ENCODE peak calls at places on chromosomes 16 and 17, in ten cellular contexts. P is brain microvascular endothelial cell, E is colonic mucosa, Y is AG10803, Z is left lung, Q is MM.1S, H is neural crest cell, K is A549, I is fibroblast of mammary gland, D is cardiac fibroblast. L is an unnamed sample.

GRCh38 chr17:78915872-78916632 is 9.1 kb downstream of the TIMP2 start:
- DNase-seq in P (no peak), E (peak), Y (peak), Z (peak), Q (no peak), H (no peak), K (peak), I (peak), D (peak), L (no peak)

GRCh38 chr16:68417711-68418301 is 30.5 kb downstream of the SMPD3 start:
- DNase-seq in P (no peak), E (peak), Y (no peak), Z (peak), Q (peak), H (no peak), K (no peak), I (no peak), D (no peak), L (no peak)

GRCh38 chr17:50908860-50909764 is 43.0 kb upstream of the TOB1 start:
- DNase-seq in P (no peak), E (no peak), Y (no peak), Z (no peak), Q (no peak), H (no peak), K (no peak), I (no peak), D (no peak), L (no peak)

GRCh38 chr16:17350212-17350611 is 120.5 kb downstream of the XYLT1 start:
- DNase-seq in P (no peak), E (no peak), Y (peak), Z (no peak), Q (no peak), H (no peak), K (no peak), I (peak), D (peak), L (no peak)

GRCh38 chr16:54934536-54935410 is 4.1 kb downstream of the IRX5 start:
- DNase-seq in P (no peak), E (no peak), Y (peak), Z (peak), Q (no peak), H (peak), K (no peak), I (no peak), D (no peak), L (no peak)

GRCh38 chr16:10521681-10522274 is 58.6 kb downstream of the EMP2 start:
- DNase-seq in P (peak), E (peak), Y (peak), Z (peak), Q (peak), H (peak), K (peak), I (peak), D (peak), L (no peak)

GRCh38 chr16:25020112-25020591 is 5.0 kb upstream of the ARHGAP17 start:
- DNase-seq in P (no peak), E (no peak), Y (peak), Z (no peak), Q (no peak), H (no peak), K (no peak), I (no peak), D (peak), L (no peak)

GRCh38 chr17:8068736-8069586 is 18.6 kb downstream of the ALOX12B start:
- DNase-seq in P (no peak), E (peak), Y (no peak), Z (peak), Q (no peak), H (no peak), K (no peak), I (no peak), D (no peak), L (no peak)

GRCh38 chr17:48555616-48556533 is 11.0 kb upstream of the HOXB2 start:
- DNase-seq in P (no peak), E (no peak), Y (no peak), Z (no peak), Q (no peak), H (no peak), K (peak), I (no peak), D (peak), L (no peak)

GRCh38 chr16:85936761-85937343 is 37.9 kb downstream of the IRF8 start:
- DNase-seq in P (no peak), E (no peak), Y (no peak), Z (no peak), Q (no peak), H (no peak), K (no peak), I (peak), D (no peak), L (no peak)

GRCh38 chr17:73347355-73347754 is 35.6 kb upstream of the CDC42EP4 start:
- DNase-seq in P (no peak), E (no peak), Y (no peak), Z (no peak), Q (no peak), H (no peak), K (no peak), I (no peak), D (no peak), L (no peak)

GRCh38 chr16:88759245-88759975 is 25.6 kb downstream of the PIEZO1 start:
- DNase-seq in P (no peak), E (peak), Y (no peak), Z (peak), Q (no peak), H (no peak), K (no peak), I (peak), D (no peak), L (no peak)

GRCh38 chr17:80009391-80010282 is 26.0 kb downstream of the TBC1D16 start:
- DNase-seq in P (no peak), E (no peak), Y (no peak), Z (no peak), Q (no peak), H (no peak), K (no peak), I (no peak), D (no peak), L (no peak)

GRCh38 chr16:57260294-57260929 is 15.4 kb downstream of the ARL2BP start:
- DNase-seq in P (peak), E (no peak), Y (peak), Z (peak), Q (no peak), H (peak), K (no peak), I (peak), D (peak), L (no peak)

GRCh38 chr17:7279453-7279852 is 2.1 kb upstream of the SLC2A4 start:
- DNase-seq in P (no peak), E (peak), Y (no peak), Z (no peak), Q (no peak), H (no peak), K (no peak), I (no peak), D (no peak), L (no peak)

GRCh38 chr17:4230142-4230541 is 33.6 kb downstream of the ANKFY1 start:
- DNase-seq in P (peak), E (peak), Y (peak), Z (no peak), Q (no peak), H (no peak), K (peak), I (peak), D (peak), L (no peak)

GRCh38 chr16:65975049-65975708 is 391.3 kb upstream of the CDH5 start:
- DNase-seq in P (peak), E (no peak), Y (peak), Z (no peak), Q (no peak), H (no peak), K (peak), I (peak), D (peak), L (no peak)

GRCh38 chr17:73899839-73900238 is 255.6 kb upstream of the SDK2 start:
- DNase-seq in P (no peak), E (no peak), Y (no peak), Z (no peak), Q (no peak), H (no peak), K (no peak), I (no peak), D (no peak), L (no peak)

GRCh38 chr17:76679242-76679641 is 31.5 kb downstream of the MXRA7 start:
- DNase-seq in P (no peak), E (no peak), Y (no peak), Z (no peak), Q (no peak), H (no peak), K (no peak), I (no peak), D (no peak), L (no peak)

GRCh38 chr16:2532494-2533141 is 1.4 kb upstream of the CEMP1 start:
- DNase-seq in P (peak), E (peak), Y (peak), Z (peak), Q (peak), H (no peak), K (no peak), I (peak), D (peak), L (no peak)

GRCh38 chr17:8292639-8293395 is 2.4 kb downstream of the SLC25A35 start:
- DNase-seq in P (no peak), E (no peak), Y (no peak), Z (no peak), Q (no peak), H (no peak), K (no peak), I (no peak), D (no peak), L (no peak)

GRCh38 chr17:78737332-78737731 is 44.7 kb downstream of the CYTH1 start:
- DNase-seq in P (no peak), E (no peak), Y (peak), Z (no peak), Q (peak), H (no peak), K (peak), I (peak), D (peak), L (no peak)

GRCh38 chr17:50425682-50426471 is at the start of gene ACSF2:
- DNase-seq in P (peak), E (peak), Y (peak), Z (peak), Q (peak), H (peak), K (peak), I (peak), D (peak), L (peak)

GRCh38 chr16:85172465-85173071 is 60.3 kb upstream of the CIBAR2 start:
- DNase-seq in P (no peak), E (peak), Y (peak), Z (no peak), Q (no peak), H (no peak), K (peak), I (peak), D (no peak), L (peak)

GRCh38 chr16:56923481-56923880 is 8.5 kb upstream of the HERPUD1 start:
- DNase-seq in P (no peak), E (no peak), Y (peak), Z (no peak), Q (no peak), H (no peak), K (no peak), I (peak), D (peak), L (no peak)

GRCh38 chr17:39096435-39097158 is 54.8 kb downstream of the PLXDC1 start:
- DNase-seq in P (no peak), E (peak), Y (no peak), Z (no peak), Q (no peak), H (no peak), K (no peak), I (no peak), D (no peak), L (no peak)

GRCh38 chr17:78748730-78749317 is 33.2 kb downstream of the CYTH1 start:
- DNase-seq in P (no peak), E (peak), Y (peak), Z (peak), Q (peak), H (no peak), K (no peak), I (peak), D (peak), L (no peak)

GRCh38 chr16:66176731-66177130 is 189.8 kb upstream of the CDH5 start:
- DNase-seq in P (no peak), E (no peak), Y (no peak), Z (no peak), Q (no peak), H (no peak), K (no peak), I (no peak), D (no peak), L (no peak)

GRCh38 chr17:39376434-39376833 is 25.0 kb downstream of the FBXL20 start:
- DNase-seq in P (no peak), E (no peak), Y (peak), Z (no peak), Q (no peak), H (no peak), K (no peak), I (no peak), D (no peak), L (no peak)

GRCh38 chr17:59387351-59388069 is 56.1 kb downstream of the YPEL2 start:
- DNase-seq in P (no peak), E (no peak), Y (no peak), Z (no peak), Q (no peak), H (no peak), K (no peak), I (no peak), D (no peak), L (no peak)

GRCh38 chr16:8798174-8798527 is 512 bp downstream of the PMM2 start:
- DNase-seq in P (peak), E (no peak), Y (peak), Z (no peak), Q (no peak), H (no peak), K (peak), I (peak), D (no peak), L (no peak)

DNA sequence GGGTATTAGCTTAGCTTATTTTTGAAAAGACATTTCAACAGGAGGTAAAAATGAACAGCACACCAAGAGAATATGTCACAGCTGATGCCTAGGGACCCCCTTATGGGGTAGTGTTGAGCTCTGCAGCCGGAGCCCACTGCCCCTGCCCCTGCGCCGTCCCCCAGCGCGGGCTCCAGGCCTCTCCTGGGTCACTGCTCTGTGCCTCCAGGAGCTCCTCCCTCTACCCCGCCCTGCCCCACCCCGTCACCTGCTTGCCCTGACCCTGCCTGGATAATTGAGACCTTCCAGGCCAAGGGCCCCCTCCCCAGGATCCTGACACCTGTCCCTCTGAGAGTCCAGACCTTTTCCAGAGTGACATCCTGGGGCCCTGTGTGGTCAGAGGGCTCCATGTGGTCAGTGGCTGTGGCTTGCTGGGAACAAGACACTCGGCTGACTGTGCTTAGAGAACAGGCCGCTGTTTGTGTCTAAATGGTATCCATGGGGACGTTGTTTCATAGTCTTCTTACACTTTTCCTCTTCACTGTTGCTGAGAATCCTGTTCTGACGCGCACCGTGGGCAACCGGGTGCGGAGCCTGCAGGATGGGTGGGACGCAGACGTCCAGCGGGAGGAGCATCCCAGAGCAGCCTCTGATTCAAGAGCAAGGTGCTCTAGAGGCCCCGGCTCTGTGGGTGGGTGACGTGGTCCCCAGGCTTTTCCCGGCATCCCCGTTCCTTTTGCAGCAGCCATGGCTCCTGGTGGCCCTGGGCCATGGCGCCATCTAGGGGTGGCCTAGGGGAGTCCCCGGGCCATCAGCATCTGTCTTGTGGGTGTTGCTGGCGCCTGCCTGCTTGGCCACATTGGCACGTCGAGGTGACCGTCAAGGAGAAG is 20.0 kb upstream of the WFIKKN1 start:
- DNase-seq in P (no peak), E (peak), Y (no peak), Z (no peak), Q (no peak), H (no peak), K (no peak), I (peak), D (peak), L (peak)
- TF ChIP-seq CTCF in P (peak), E (peak), Y (peak), Z (peak), Q (peak), H (peak), K (peak), I (peak), D (peak), L (peak)

DNA sequence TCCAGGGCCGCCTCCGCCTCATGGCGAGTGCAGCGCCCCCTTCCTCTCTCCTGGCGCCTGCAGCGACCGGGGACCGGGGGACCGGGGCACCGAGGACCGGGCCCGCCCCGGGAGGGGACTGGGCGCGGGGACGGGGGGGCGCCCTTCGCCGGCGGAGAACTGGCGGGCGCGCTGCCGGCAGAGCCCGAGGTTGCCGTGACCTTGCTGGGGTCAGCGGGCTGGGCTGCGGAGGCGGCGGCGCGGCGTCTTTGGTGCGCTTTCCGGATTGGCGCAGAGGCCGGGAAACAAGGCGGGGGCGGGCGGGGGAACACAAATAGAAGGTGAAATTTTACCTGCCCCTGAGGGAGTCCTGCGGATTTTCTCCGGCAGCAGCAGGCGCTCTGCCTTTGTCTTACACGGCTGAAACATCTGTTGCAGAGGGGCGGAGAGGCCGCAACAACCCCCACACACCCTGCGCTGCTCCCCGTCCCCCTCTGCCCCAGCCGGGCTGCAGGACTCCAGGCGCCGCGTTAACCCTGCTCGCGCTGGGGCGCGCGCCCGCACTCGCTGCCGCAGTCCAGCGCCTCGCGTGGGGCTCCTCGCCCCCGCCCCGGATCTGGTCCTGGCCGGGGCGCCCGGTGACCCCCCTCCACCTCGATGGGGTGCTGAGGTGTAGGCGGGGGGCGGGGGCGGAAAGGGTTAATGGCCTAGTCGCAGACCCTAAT is 53.5 kb downstream of the SREBF1 start:
- DNase-seq in P (no peak), E (peak), Y (no peak), Z (peak), Q (peak), H (peak), K (no peak), I (peak), D (peak), L (no peak)
- TF ChIP-seq CTCF in P (peak), E (no peak), Y (no peak), Z (no peak), Q (peak), H (peak), K (no peak), I (no peak), D (no peak), L (no peak)

DNA sequence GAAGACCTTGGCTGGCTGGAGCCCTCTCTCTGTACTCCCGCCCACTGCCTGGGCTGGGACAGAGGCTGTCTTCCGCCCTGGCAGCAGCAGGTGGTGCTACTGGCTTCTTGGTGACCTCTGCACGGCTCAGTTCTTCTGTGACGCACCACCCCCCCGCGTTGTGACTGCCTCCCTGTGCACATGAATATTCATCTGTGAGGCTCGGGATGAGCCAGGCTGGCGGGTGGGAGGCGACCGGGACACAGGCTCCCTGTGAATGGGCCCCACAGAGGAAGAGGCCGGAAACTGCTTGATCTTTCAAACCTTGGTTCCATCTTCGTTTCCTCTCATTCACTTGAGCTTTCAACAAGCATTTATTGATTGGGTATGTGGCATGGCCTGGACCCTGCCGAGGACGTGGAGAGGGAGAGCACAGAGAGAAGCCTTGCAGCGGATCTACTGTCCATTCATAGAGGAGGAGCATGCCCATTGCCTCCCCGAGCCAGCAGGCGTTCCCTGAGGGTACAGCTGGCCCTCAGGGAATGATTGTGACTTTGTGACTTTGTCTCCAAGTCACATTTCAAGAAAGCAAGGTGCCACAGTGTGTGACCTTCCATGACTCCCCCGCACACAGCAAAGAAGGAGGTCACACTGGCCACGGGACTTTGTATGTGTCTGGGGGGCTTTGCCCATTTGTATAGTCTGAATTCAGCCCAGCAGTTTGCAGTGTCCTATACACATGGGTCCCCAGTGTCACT is 45.0 kb downstream of the B9D1 start:
- DNase-seq in P (peak), E (peak), Y (peak), Z (no peak), Q (peak), H (peak), K (peak), I (peak), D (peak), L (no peak)
- TF ChIP-seq CTCF in P (peak), E (peak), Y (peak), Z (no peak), Q (peak), H (no peak), K (peak), I (peak), D (peak), L (no peak)

GRCh38 chr16:81730090-81731051 is 48.7 kb upstream of the PLCG2 start:
- DNase-seq in P (peak), E (peak), Y (peak), Z (peak), Q (peak), H (peak), K (peak), I (peak), D (peak), L (peak)

GRCh38 chr16:81734632-81735434 is 44.3 kb upstream of the PLCG2 start:
- DNase-seq in P (no peak), E (no peak), Y (no peak), Z (no peak), Q (no peak), H (no peak), K (no peak), I (peak), D (no peak), L (no peak)

GRCh38 chr16:81733295-81733694 is 45.8 kb upstream of the PLCG2 start:
- DNase-seq in P (no peak), E (no peak), Y (no peak), Z (no peak), Q (no peak), H (no peak), K (no peak), I (no peak), D (no peak), L (no peak)

GRCh38 chr16:81731636-81732035 is 47.5 kb upstream of the PLCG2 start:
- DNase-seq in P (no peak), E (no peak), Y (no peak), Z (no peak), Q (no peak), H (no peak), K (no peak), I (no peak), D (no peak), L (no peak)

DNA sequence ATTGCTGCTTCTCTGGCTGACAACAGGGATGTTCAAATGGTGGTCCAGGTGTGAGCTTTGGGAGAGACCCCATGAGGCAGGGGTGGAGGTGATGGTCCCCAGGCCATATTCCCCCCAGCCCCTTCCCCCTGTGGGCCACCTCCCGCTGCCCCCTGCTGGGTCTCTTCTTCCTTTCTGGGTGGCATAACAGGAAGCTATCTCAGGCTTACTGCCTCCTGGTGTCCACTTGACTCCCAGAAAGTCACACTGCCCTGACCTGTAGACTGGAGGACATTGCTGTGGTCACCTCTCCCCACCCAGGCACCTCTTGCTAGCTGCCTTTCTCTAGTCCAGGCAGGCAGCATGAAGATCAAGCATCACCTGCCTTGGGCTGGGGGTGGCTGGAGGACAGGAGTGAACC is 46.4 kb upstream of the PLCG2 start:
- DNase-seq in P (no peak), E (no peak), Y (no peak), Z (no peak), Q (no peak), H (no peak), K (no peak), I (no peak), D (no peak), L (no peak)
- TF ChIP-seq CTCF in P (peak), E (no peak), Y (no peak), Z (no peak), Q (no peak), H (no peak), K (no peak), I (no peak), D (no peak), L (no peak)

GRCh38 chr16:72635104-72635503 is 412.8 kb downstream of the ZFHX3 start:
- DNase-seq in P (no peak), E (no peak), Y (no peak), Z (no peak), Q (no peak), H (no peak), K (no peak), I (no peak), D (no peak), L (no peak)
- TF ChIP-seq CTCF in P (no peak), E (no peak), Y (no peak), Z (no peak), Q (no peak), H (no peak), K (no peak), I (no peak), D (no peak), L (no peak)

L was measured in D721Med.